ENCODE peak calls at places on chromosomes 6 and 20, in four cellular contexts. One of them, this sample, is unnamed.

GRCh38 chr6:157849288-157850017 is 26.4 kb downstream of the SNX9 start:
- DNase-seq in transverse colon: no peak
- DNase-seq in RWPE2: no peak
- DNase-seq in lower lobe of right lung: no peak
- DNase-seq in this sample: no peak

GRCh38 chr6:24721461-24722215 is 2.7 kb upstream of the C6orf62 start:
- DNase-seq in RWPE2: no peak
- DNase-seq in lower lobe of right lung: no peak
- DNase-seq in transverse colon: peak; percentile 90
- DNase-seq in this sample: no peak

GRCh38 chr6:15522856-15523529 is 139.8 kb downstream of the DTNBP1 start:
- DNase-seq in lower lobe of right lung: no peak
- DNase-seq in transverse colon: no peak
- DNase-seq in RWPE2: no peak
- DNase-seq in this sample: no peak

GRCh38 chr6:130020106-130020851 is 1.9 kb downstream of the L3MBTL3 start:
- DNase-seq in RWPE2: no peak
- DNase-seq in transverse colon: peak; percentile 49
- DNase-seq in lower lobe of right lung: peak; percentile 55
- DNase-seq in this sample: peak; percentile 52

GRCh38 chr20:3706774-3707507 is 5.5 kb downstream of the SIGLEC1 start:
- DNase-seq in transverse colon: no peak
- DNase-seq in lower lobe of right lung: no peak
- DNase-seq in RWPE2: no peak
- DNase-seq in this sample: no peak

GRCh38 chr6:20811112-20811746 is 277.0 kb downstream of the CDKAL1 start:
- DNase-seq in transverse colon: no peak
- DNase-seq in RWPE2: peak; percentile 57
- DNase-seq in lower lobe of right lung: no peak
- DNase-seq in this sample: peak; percentile 44

GRCh38 chr20:43440531-43440930 is 17.2 kb upstream of the SRSF6 start:
- DNase-seq in transverse colon: no peak
- DNase-seq in lower lobe of right lung: no peak
- DNase-seq in RWPE2: peak; percentile 66
- DNase-seq in this sample: no peak

GRCh38 chr6:170049641-170050491 is 241.0 kb downstream of the DLL1 start:
- DNase-seq in lower lobe of right lung: peak; percentile 66
- DNase-seq in RWPE2: peak; percentile 40
- DNase-seq in transverse colon: peak; percentile 85
- DNase-seq in this sample: no peak

GRCh38 chr6:87784690-87785089 is 82.7 kb upstream of the AKIRIN2 start:
- DNase-seq in transverse colon: no peak
- DNase-seq in lower lobe of right lung: no peak
- DNase-seq in RWPE2: no peak
- DNase-seq in this sample: no peak

GRCh38 chr20:51447097-51447764 is 95.3 kb downstream of the NFATC2 start:
- DNase-seq in RWPE2: peak; percentile 99
- DNase-seq in transverse colon: peak; percentile 44
- DNase-seq in lower lobe of right lung: no peak
- DNase-seq in this sample: peak; percentile 68

GRCh38 chr6:41531016-41531415 is 15.2 kb upstream of the FOXP4 start:
- DNase-seq in transverse colon: no peak
- DNase-seq in RWPE2: no peak
- DNase-seq in lower lobe of right lung: no peak
- DNase-seq in this sample: no peak

GRCh38 chr6:122719176-122719575 is 60.3 kb upstream of the FABP7 start:
- DNase-seq in RWPE2: no peak
- DNase-seq in lower lobe of right lung: no peak
- DNase-seq in transverse colon: no peak
- DNase-seq in this sample: no peak

GRCh38 chr20:33811763-33812672 is 870 bp downstream of the CHMP4B start:
- DNase-seq in RWPE2: peak; percentile 93
- DNase-seq in lower lobe of right lung: peak; percentile 74
- DNase-seq in transverse colon: peak; percentile 67
- DNase-seq in this sample: peak; percentile 39

GRCh38 chr6:36975231-36976004 is 10.6 kb downstream of the MTCH1 start:
- DNase-seq in transverse colon: no peak
- DNase-seq in RWPE2: no peak
- DNase-seq in lower lobe of right lung: no peak
- DNase-seq in this sample: no peak
- H3K36me3 ChIP-seq in transverse colon: peaks cover 79% of the 10 kb centered on the region
- H3K36me3 ChIP-seq in RWPE2: peaks cover 96% of the 10 kb centered on the region
- H3K36me3 ChIP-seq in lower lobe of right lung: peaks cover 96% of the 10 kb centered on the region
- H3K36me3 ChIP-seq in this sample: peaks cover 88% of the 10 kb centered on the region

GRCh38 chr6:5813625-5814027 is 193.1 kb downstream of the NRN1 start:
- DNase-seq in transverse colon: no peak
- DNase-seq in RWPE2: no peak
- DNase-seq in lower lobe of right lung: no peak
- DNase-seq in this sample: no peak
- H3K4me3 ChIP-seq in transverse colon: no peak overlapping the region
- H3K4me3 ChIP-seq in RWPE2: no peak overlapping the region
- H3K4me3 ChIP-seq in lower lobe of right lung: no peak overlapping the region
- H3K4me3 ChIP-seq in this sample: no peak overlapping the region

GRCh38 chr6:159691133-159691962 is 1.7 kb downstream of the SOD2 start:
- DNase-seq in lower lobe of right lung: no peak
- DNase-seq in transverse colon: no peak
- DNase-seq in RWPE2: no peak
- DNase-seq in this sample: no peak

GRCh38 chr6:159691963-159692287 is 1.1 kb downstream of the SOD2 start:
- DNase-seq in lower lobe of right lung: no peak
- DNase-seq in transverse colon: no peak
- DNase-seq in RWPE2: no peak
- DNase-seq in this sample: no peak

GRCh38 chr6:159693128-159693893 is at the start of gene SOD2:
- DNase-seq in RWPE2: peak; percentile 79
- DNase-seq in transverse colon: peak; percentile 90
- DNase-seq in lower lobe of right lung: peak; percentile 92
- DNase-seq in this sample: peak; percentile 79

GRCh38 chr6:159693894-159694545 is 979 bp upstream of the SOD2 start:
- DNase-seq in RWPE2: peak; percentile 73
- DNase-seq in transverse colon: peak; percentile 71
- DNase-seq in lower lobe of right lung: no peak
- DNase-seq in this sample: peak; percentile 22

DNA sequence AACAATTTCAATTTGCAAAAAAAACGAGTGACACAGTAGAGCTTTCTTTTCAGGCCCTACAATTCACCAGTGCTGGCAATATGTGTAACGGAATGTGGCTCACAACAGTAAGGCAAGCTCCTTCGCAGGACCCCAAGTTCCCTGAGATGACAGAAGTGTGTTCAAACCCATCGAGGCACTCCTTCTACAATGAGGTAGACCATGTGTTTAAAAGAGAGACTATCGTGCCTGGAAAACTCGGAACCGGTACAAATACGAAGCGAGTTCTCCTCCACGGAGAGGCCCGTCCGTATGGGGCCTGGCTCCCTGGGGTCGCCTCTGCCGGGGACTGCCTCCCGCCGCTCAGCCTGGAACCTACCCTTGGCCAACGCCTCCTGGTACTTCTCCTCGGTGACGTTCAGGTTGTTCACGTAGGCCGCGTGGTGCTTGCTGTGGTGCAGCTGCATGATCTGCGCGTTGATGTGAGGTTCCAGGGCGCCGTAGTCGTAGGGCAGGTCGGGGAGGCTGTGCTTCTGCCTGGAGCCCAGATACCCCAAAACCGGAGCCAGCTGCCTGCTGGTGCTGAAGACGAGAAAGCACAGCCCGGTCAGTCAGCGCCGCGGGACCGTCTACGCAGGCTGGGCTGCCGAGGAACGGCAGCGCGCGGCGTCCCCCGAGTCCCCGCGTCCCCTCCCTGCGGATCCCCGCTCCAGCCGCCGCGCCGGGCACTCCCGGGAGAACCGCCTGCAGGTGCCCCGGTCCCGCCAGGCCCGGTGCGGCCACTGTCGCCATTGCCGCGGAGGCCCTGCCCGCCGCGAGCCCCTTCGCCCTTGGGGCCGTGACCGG is 526 bp downstream of the SOD2 start:
- DNase-seq in RWPE2: peak; percentile 72
- DNase-seq in transverse colon: peak; percentile 71
- DNase-seq in lower lobe of right lung: peak; percentile 79
- DNase-seq in this sample: no peak
- H3K4me1 ChIP-seq in RWPE2: peaks cover 11% of the 10 kb centered on the region
- H3K4me1 ChIP-seq in transverse colon: peaks cover 44% of the 10 kb centered on the region
- H3K4me1 ChIP-seq in lower lobe of right lung: peaks cover 52% of the 10 kb centered on the region
- H3K4me1 ChIP-seq in this sample: peaks cover 10% of the 10 kb centered on the region

DNA sequence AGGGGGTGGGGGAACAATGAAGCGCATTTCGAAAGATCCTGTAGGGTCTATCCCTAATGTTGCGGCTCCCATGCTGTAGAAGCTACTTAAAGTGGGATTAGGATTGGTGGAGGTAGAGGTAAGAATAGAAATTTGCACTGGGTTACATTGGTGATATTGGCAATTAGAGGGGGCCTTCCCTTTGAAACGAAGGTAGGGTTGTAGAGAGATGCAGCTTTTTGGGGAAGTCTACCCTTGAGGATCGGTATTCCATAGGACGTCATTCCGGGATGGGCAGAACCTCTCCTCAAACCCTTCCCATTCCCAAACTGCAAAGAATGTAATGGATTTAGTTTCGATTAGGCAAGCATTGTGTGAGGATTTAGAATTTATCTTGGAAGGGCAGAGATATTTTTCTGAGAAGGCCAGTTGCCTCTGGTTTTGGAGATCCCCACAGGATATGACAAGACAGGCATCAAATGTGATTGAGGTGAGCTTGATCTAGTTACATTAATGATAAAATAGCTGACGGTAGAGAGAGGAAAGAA is 5.4 kb upstream of the ZNFX1 start:
- DNase-seq in RWPE2: no peak
- DNase-seq in transverse colon: no peak
- DNase-seq in lower lobe of right lung: no peak
- DNase-seq in this sample: peak; percentile 20
- H3K36me3 ChIP-seq in RWPE2: peaks cover 97% of the 10 kb centered on the region
- H3K36me3 ChIP-seq in transverse colon: peaks cover 81% of the 10 kb centered on the region
- H3K36me3 ChIP-seq in lower lobe of right lung: peaks cover 90% of the 10 kb centered on the region
- H3K36me3 ChIP-seq in this sample: peaks cover 97% of the 10 kb centered on the region